ENCODE peak calls at places on chromosomes 5 and 9, in six cellular contexts. B is activated T-helper 9 cell treated with anti-CD3 and anti-CD28 coated beads, Interleukin-2, amount 50 U/mL, for 16 hours; R is BJ; O is GM06990; Q is nephron progenitor cell; W is heart right ventricle. N is an unnamed sample.

GRCh38 chr5:14582797-14583137 is 1.2 kb downstream of the OTULINL start:
- DNase-seq in B (no peak), R (no peak), O (no peak), Q (no peak), W (no peak), N (no peak)

GRCh38 chr9:124257865-124258764 is at the start of gene NEK6:
- DNase-seq in B (peak), R (no peak), O (peak), Q (peak), W (peak), N (peak)

GRCh38 chr5:68839019-68839552 is 254.7 kb upstream of the SLC30A5 start:
- DNase-seq in B (no peak), R (peak), O (no peak), Q (no peak), W (no peak), N (no peak)

GRCh38 chr5:24325306-24325832 is 319.4 kb downstream of the CDH10 start:
- DNase-seq in B (no peak), R (no peak), O (no peak), Q (no peak), W (no peak), N (no peak)

GRCh38 chr9:21454149-21454548 is 13.9 kb downstream of the IFNA1 start:
- DNase-seq in B (no peak), R (peak), O (no peak), Q (no peak), W (no peak), N (no peak)

GRCh38 chr5:17118631-17119030 is 98.8 kb upstream of the BASP1 start:
- DNase-seq in B (no peak), R (peak), O (no peak), Q (no peak), W (no peak), N (peak)

GRCh38 chr5:5686356-5686755 is 263.9 kb downstream of the ICE1 start:
- DNase-seq in B (no peak), R (no peak), O (no peak), Q (no peak), W (no peak), N (no peak)

GRCh38 chr5:124274949-124275348 is 471.5 kb downstream of the ZNF608 start:
- DNase-seq in B (no peak), R (no peak), O (no peak), Q (no peak), W (no peak), N (no peak)

GRCh38 chr5:37838152-37838932 is 1.5 kb downstream of the GDNF start:
- DNase-seq in B (no peak), R (no peak), O (no peak), Q (peak), W (no peak), N (no peak)

GRCh38 chr9:81737871-81738507 is 48.6 kb upstream of the TLE1 start:
- DNase-seq in B (no peak), R (peak), O (no peak), Q (no peak), W (no peak), N (peak)

GRCh38 chr5:180688326-180689070 is 39.1 kb upstream of the FLT4 start:
- DNase-seq in B (no peak), R (no peak), O (no peak), Q (no peak), W (no peak), N (no peak)

GRCh38 chr9:136965771-136966484 is 11.4 kb upstream of the PTGDS start:
- DNase-seq in B (no peak), R (no peak), O (no peak), Q (no peak), W (peak), N (no peak)

GRCh38 chr5:96468956-96469355 is 35.9 kb upstream of the PCSK1 start:
- DNase-seq in B (no peak), R (no peak), O (no peak), Q (no peak), W (no peak), N (no peak)

GRCh38 chr5:56681346-56681745 is 134.0 kb upstream of the MAP3K1 start:
- DNase-seq in B (no peak), R (no peak), O (no peak), Q (no peak), W (no peak), N (no peak)

GRCh38 chr5:177471610-177472356 is 1.7 kb downstream of the DBN1 start:
- DNase-seq in B (no peak), R (no peak), O (no peak), Q (no peak), W (peak), N (no peak)

GRCh38 chr5:8615142-8615858 is 746.4 kb downstream of the MTRR start:
- DNase-seq in B (no peak), R (no peak), O (no peak), Q (no peak), W (no peak), N (no peak)

GRCh38 chr9:37620386-37620785 is 28.0 kb upstream of the TOMM5 start:
- DNase-seq in B (no peak), R (no peak), O (no peak), Q (no peak), W (no peak), N (no peak)

GRCh38 chr9:35579130-35579529 is 25.9 kb upstream of the TESK1 start:
- DNase-seq in B (no peak), R (no peak), O (peak), Q (no peak), W (no peak), N (no peak)

GRCh38 chr9:31314241-31314640 is 1070.2 kb upstream of the ACO1 start:
- DNase-seq in B (no peak), R (no peak), O (no peak), Q (no peak), W (no peak), N (no peak)

GRCh38 chr5:159511570-159511969 is 181.3 kb upstream of the IL12B start:
- DNase-seq in B (no peak), R (no peak), O (no peak), Q (no peak), W (no peak), N (no peak)

GRCh38 chr5:169013846-169014245 is 287.1 kb downstream of the SLIT3 start:
- DNase-seq in B (no peak), R (no peak), O (no peak), Q (no peak), W (no peak), N (no peak)

GRCh38 chr9:792331-793260 is 48.9 kb upstream of the DMRT1 start:
- DNase-seq in B (no peak), R (no peak), O (no peak), Q (peak), W (no peak), N (no peak)

GRCh38 chr9:85610074-85610855 is 131.5 kb downstream of the AGTPBP1 start:
- DNase-seq in B (no peak), R (peak), O (peak), Q (peak), W (no peak), N (no peak)

GRCh38 chr9:130041648-130042405 is 1.2 kb downstream of the FNBP1 start:
- DNase-seq in B (no peak), R (no peak), O (no peak), Q (peak), W (peak), N (no peak)

GRCh38 chr5:42507451-42508092 is 84.3 kb downstream of the GHR start:
- DNase-seq in B (no peak), R (no peak), O (no peak), Q (no peak), W (no peak), N (no peak)